ENCODE peak calls at places on chromosomes 5 and 9, in four cellular contexts. U, N, J and Z are unnamed samples.

GRCh38 chr9:125812403-125812802 is 65.2 kb downstream of the PBX3 start:
- DNase-seq in J (no peak), N (no peak), U (no peak), Z (no peak)

GRCh38 chr9:20630241-20630943 is 8.1 kb upstream of the MLLT3 start:
- DNase-seq in U (no peak), N (no peak), J (no peak), Z (no peak)

GRCh38 chr9:110276827-110277226 is 20.5 kb upstream of the TXN start:
- DNase-seq in J (no peak), N (no peak), U (no peak), Z (no peak)

GRCh38 chr9:121781701-121782464 is 130.4 kb downstream of the DAB2IP start:
- DNase-seq in J (no peak), U (no peak), N (no peak), Z (no peak)

GRCh38 chr9:134438204-134438788 is 112.0 kb downstream of the RXRA start:
- DNase-seq in J (no peak), N (no peak), U (no peak), Z (no peak)

GRCh38 chr5:180194410-180195345 is 14.3 kb downstream of the RASGEF1C start:
- DNase-seq in U (no peak), N (no peak), J (no peak), Z (no peak)

GRCh38 chr5:16660982-16661381 is 44.2 kb upstream of the RETREG1 start:
- DNase-seq in N (no peak), J (no peak), U (no peak), Z (no peak)

GRCh38 chr9:126309427-126310179 is 17.0 kb upstream of the MVB12B start:
- DNase-seq in N (no peak), J (no peak), U (no peak), Z (no peak)

GRCh38 chr9:85262333-85262732 is 479.4 kb downstream of the AGTPBP1 start:
- DNase-seq in J (no peak), N (no peak), U (no peak), Z (no peak)

GRCh38 chr5:553874-554273 is 29.6 kb upstream of the SLC9A3 start:
- DNase-seq in U (peak; percentile 28), J (peak; percentile 76), N (no peak), Z (no peak)

GRCh38 chr5:169602535-169602934 is 19.0 kb downstream of the SPDL1 start:
- DNase-seq in U (no peak), N (no peak), J (no peak), Z (no peak)

GRCh38 chr9:16322849-16323248 is 547.6 kb downstream of the BNC2 start:
- DNase-seq in U (no peak), J (no peak), N (peak; percentile 40), Z (no peak)

GRCh38 chr9:89795555-89796195 is 190.9 kb downstream of the GADD45G start:
- DNase-seq in U (no peak), N (no peak), J (no peak), Z (no peak)

GRCh38 chr9:71758785-71759184 is 9.5 kb downstream of the CEMIP2 start:
- DNase-seq in J (no peak), U (peak; percentile 54), N (no peak), Z (peak; percentile 40)

GRCh38 chr5:147303976-147304375 is 69.2 kb downstream of the STK32A start:
- DNase-seq in U (peak; percentile 7), J (no peak), N (no peak), Z (no peak)

GRCh38 chr9:6614489-6614888 is 31.0 kb downstream of the GLDC start:
- DNase-seq in N (no peak), J (no peak), U (no peak), Z (no peak)

GRCh38 chr5:169745441-169746146 is 108.5 kb downstream of the DOCK2 start:
- DNase-seq in J (no peak), N (no peak), U (no peak), Z (no peak)

GRCh38 chr5:1008451-1009358 is at the start of gene NKD2:
- DNase-seq in U (no peak), N (peak; percentile 67), J (no peak), Z (no peak)

GRCh38 chr9:135069556-135070197 is 17.8 kb upstream of the OLFM1 start:
- DNase-seq in N (peak; percentile 15), J (no peak), U (no peak), Z (no peak)

GRCh38 chr9:104256031-104256709 is 162.1 kb downstream of the SMC2 start:
- DNase-seq in N (no peak), J (no peak), U (no peak), Z (no peak)

GRCh38 chr9:75039006-75039405 is 10.9 kb upstream of the CARNMT1 start:
- DNase-seq in J (no peak), N (no peak), U (no peak), Z (no peak)

GRCh38 chr5:172868924-172869565 is 35.0 kb downstream of the ERGIC1 start:
- DNase-seq in U (peak; percentile 21), N (peak; percentile 98), J (peak; percentile 79), Z (peak; percentile 88)

GRCh38 chr5:34511915-34512314 is 144.2 kb upstream of the RAI14 start:
- DNase-seq in J (no peak), N (peak; percentile 84), U (no peak), Z (peak; percentile 54)

GRCh38 chr9:108972186-108972585 is 38.0 kb downstream of the ABITRAM start:
- DNase-seq in J (no peak), U (no peak), N (no peak), Z (no peak)

GRCh38 chr9:5552301-5552700 is 42.0 kb downstream of the PDCD1LG2 start:
- DNase-seq in N (no peak), J (no peak), U (no peak), Z (no peak)

GRCh38 chr9:124042168-124042775 is 30.7 kb downstream of the LHX2 start:
- DNase-seq in U (no peak), J (no peak), N (peak; percentile 63), Z (no peak)

GRCh38 chr5:111735829-111736228 is 21.2 kb downstream of the NREP start:
- DNase-seq in N (peak; percentile 78), U (no peak), J (no peak), Z (no peak)

GRCh38 chr5:140324834-140325195 is 21.6 kb downstream of the HBEGF start:
- DNase-seq in J (no peak), U (no peak), N (no peak), Z (no peak)

GRCh38 chr5:178590141-178590923 is at the start of gene COL23A1:
- DNase-seq in U (no peak), J (peak; percentile 15), N (peak; percentile 77), Z (no peak)

GRCh38 chr5:7321724-7322123 is 74.2 kb upstream of the ADCY2 start:
- DNase-seq in U (no peak), J (no peak), N (no peak), Z (no peak)

GRCh38 chr5:170503970-170504525 is at the start of gene KCNIP1:
- DNase-seq in N (no peak), U (no peak), J (no peak), Z (no peak)

GRCh38 chr5:137705106-137705505 is 30.8 kb downstream of the KLHL3 start:
- DNase-seq in N (no peak), J (no peak), U (no peak), Z (no peak)

GRCh38 chr5:88159591-88159990 is 109.1 kb downstream of the TMEM161B start:
- DNase-seq in J (no peak), U (no peak), N (no peak), Z (no peak)

GRCh38 chr9:105259731-105260612 is 15.5 kb downstream of the SLC44A1 start:
- DNase-seq in N (no peak), U (no peak), J (no peak), Z (no peak)

GRCh38 chr5:61047346-61047745 is 102.3 kb downstream of the NDUFAF2 start:
- DNase-seq in U (no peak), J (no peak), N (no peak), Z (no peak)

GRCh38 chr5:123512631-123513461 is 869 bp downstream of the CSNK1G3 start:
- DNase-seq in U (no peak), N (peak; percentile 71), J (peak; percentile 25), Z (no peak)

GRCh38 chr5:102583663-102584062 is 84.9 kb upstream of the SLCO6A1 start:
- DNase-seq in U (peak; percentile 16), J (no peak), N (no peak), Z (no peak)

GRCh38 chr5:112735702-112736101 is 2.0 kb upstream of the APC start:
- DNase-seq in N (no peak), J (peak; percentile 43), U (no peak), Z (no peak)

GRCh38 chr5:112734597-112734996 is 3.1 kb upstream of the APC start:
- DNase-seq in N (no peak), U (no peak), J (no peak), Z (no peak)

GRCh38 chr5:112738180-112738560 is 485 bp downstream of the APC start:
- DNase-seq in N (no peak), J (no peak), U (no peak), Z (no peak)

GRCh38 chr5:112737088-112737471 is 605 bp upstream of the APC start:
- DNase-seq in U (no peak), N (no peak), J (no peak), Z (no peak)

GRCh38 chr5:112737472-112738179 is at the start of gene APC:
- DNase-seq in U (peak; percentile 61), J (no peak), N (peak; percentile 97), Z (peak; percentile 72)
- TF ChIP-seq POLR2AphosphoS5 in U (no peak), J (no peak), N (peak; percentile 62), Z (peak; percentile 69)

GRCh38 chr9:128723866-128724743 is at the start of gene ZDHHC12:
- DNase-seq in N (peak; percentile 98), J (peak; percentile 72), U (peak; percentile 96), Z (peak; percentile 100)
- H3K4me3 ChIP-seq in N (peak within 1 kb of the TSS; percentile 40), J (peak within 1 kb of the TSS; percentile 79), U (peak within 1 kb of the TSS; percentile 97), Z (peak within 1 kb of the TSS; percentile 56)

GRCh38 chr5:52428977-52429474 is 358.7 kb upstream of the ITGA1 start:
- DNase-seq in U (no peak), N (no peak), J (no peak), Z (no peak)
- TF ChIP-seq POLR2AphosphoS5 in U (no peak), N (no peak), J (no peak), Z (no peak)

GRCh38 chr9:127915801-127916664 is 808 bp downstream of the ST6GALNAC4 start:
- DNase-seq in J (no peak), N (no peak), U (no peak), Z (no peak)

GRCh38 chr9:127916665-127917581 is at the start of gene ST6GALNAC4:
- DNase-seq in J (no peak), U (no peak), N (peak; percentile 97), Z (peak; percentile 85)

GRCh38 chr9:127918201-127919107 is 1.6 kb upstream of the ST6GALNAC4 start:
- DNase-seq in N (no peak), U (no peak), J (no peak), Z (no peak)

GRCh38 chr9:127919253-127919815 is 2.5 kb upstream of the ST6GALNAC4 start:
- DNase-seq in N (peak; percentile 96), J (peak; percentile 98), U (peak; percentile 99), Z (peak; percentile 30)

GRCh38 chr9:127917603-127918002 is 762 bp upstream of the ST6GALNAC4 start:
- DNase-seq in U (no peak), N (no peak), J (no peak), Z (no peak)
- H3K4me3 ChIP-seq in U (peak overlapping the region; percentile 85), N (no peak overlapping the region), J (peak overlapping the region; percentile 31), Z (no peak overlapping the region)

GRCh38 chr9:91783411-91783810 is 166.6 kb downstream of the ROR2 start:
- DNase-seq in J (no peak), U (no peak), N (peak; percentile 67), Z (no peak)
- TF ChIP-seq POLR2AphosphoS5 in J (no peak), U (no peak), N (no peak), Z (no peak)